ENCODE peak calls at places on chromosomes 16 and 17, in nine cellular contexts. V, H, X, Q, Y, A, B, N and Z are unnamed samples.

GRCh38 chr17:75764711-75765421 is at the start of gene GALK1:
- DNase-seq in V (peak), Y (peak), N (peak), X (peak), B (peak), H (peak), A (peak), Q (peak), Z (peak)

GRCh38 chr16:80899804-80900592 is 95.6 kb upstream of the CDYL2 start:
- DNase-seq in V (no peak), A (peak), X (no peak), N (no peak), Y (no peak), Q (peak), H (no peak), B (no peak), Z (no peak)

GRCh38 chr16:89453662-89454321 is 36.6 kb downstream of the ANKRD11 start:
- DNase-seq in B (no peak), X (no peak), Q (peak), V (no peak), A (no peak), N (no peak), Y (no peak), H (peak), Z (no peak)

GRCh38 chr17:12024332-12024731 is 3.7 kb downstream of the MAP2K4 start:
- DNase-seq in A (no peak), B (no peak), Y (no peak), N (no peak), Q (no peak), H (no peak), X (no peak), V (no peak), Z (peak)

GRCh38 chr17:49845210-49845782 is 2.6 kb downstream of the TAC4 start:
- DNase-seq in Y (no peak), H (no peak), V (no peak), X (no peak), N (no peak), B (no peak), A (no peak), Q (no peak), Z (no peak)

GRCh38 chr17:37774508-37774907 is 29.6 kb upstream of the HNF1B start:
- DNase-seq in N (no peak), Q (no peak), B (no peak), H (peak), A (no peak), V (no peak), X (no peak), Y (no peak), Z (no peak)

GRCh38 chr16:88383401-88384221 is 852 bp downstream of the ZNF469 start:
- DNase-seq in N (no peak), Y (no peak), B (peak), A (peak), H (no peak), V (no peak), X (no peak), Q (no peak), Z (no peak)

GRCh38 chr16:78642621-78643285 is 543.3 kb downstream of the WWOX start:
- DNase-seq in V (no peak), N (no peak), A (no peak), Q (no peak), B (no peak), X (no peak), H (no peak), Y (no peak), Z (no peak)

GRCh38 chr17:19017804-19018599 is 13.4 kb upstream of the FAM83G start:
- DNase-seq in A (no peak), B (no peak), X (no peak), Y (no peak), Q (no peak), N (no peak), H (no peak), V (no peak), Z (no peak)

GRCh38 chr17:50469005-50469605 is 425 bp upstream of the CHAD start:
- DNase-seq in H (no peak), B (peak), Q (no peak), V (no peak), A (no peak), N (no peak), Y (no peak), X (no peak), Z (no peak)

GRCh38 chr17:4950075-4950756 is 703 bp upstream of the ENO3 start:
- DNase-seq in B (peak), X (no peak), A (peak), N (no peak), Y (no peak), H (peak), Q (peak), V (no peak), Z (peak)

GRCh38 chr16:64830653-64831052 is 291.2 kb downstream of the CDH11 start:
- DNase-seq in V (no peak), X (no peak), N (no peak), H (no peak), A (no peak), Q (no peak), B (no peak), Y (no peak), Z (no peak)

GRCh38 chr17:59800530-59800942 is 92.2 kb downstream of the TUBD1 start:
- DNase-seq in Y (no peak), B (no peak), N (no peak), Q (no peak), X (no peak), V (no peak), A (no peak), H (no peak), Z (no peak)

GRCh38 chr17:28370035-28370743 is at the start of gene VTN:
- DNase-seq in A (no peak), N (no peak), H (no peak), V (no peak), B (peak), Q (peak), X (no peak), Y (no peak), Z (no peak)

GRCh38 chr16:17205279-17206139 is 265.3 kb downstream of the XYLT1 start:
- DNase-seq in N (no peak), Y (no peak), H (no peak), B (peak), V (no peak), Q (peak), X (no peak), A (no peak), Z (no peak)

GRCh38 chr17:79133214-79133613 is 58.6 kb downstream of the ENGASE start:
- DNase-seq in Q (no peak), V (no peak), A (no peak), B (no peak), Y (no peak), N (no peak), H (no peak), X (no peak), Z (no peak)

GRCh38 chr16:17058471-17058870 is 412.3 kb downstream of the XYLT1 start:
- DNase-seq in Y (no peak), X (no peak), A (no peak), Q (no peak), B (no peak), V (no peak), N (no peak), H (no peak), Z (no peak)

GRCh38 chr17:81867123-81867951 is 3.8 kb downstream of the ARHGDIA start:
- DNase-seq in Q (peak), X (no peak), V (no peak), N (no peak), B (peak), A (no peak), Y (no peak), H (peak), Z (peak)

GRCh38 chr17:81396722-81397313 is 1.6 kb downstream of the BAHCC1 start:
- DNase-seq in Q (peak), N (no peak), Y (no peak), H (peak), B (peak), A (no peak), V (peak), X (no peak), Z (peak)

GRCh38 chr17:8506145-8506544 is 70.5 kb downstream of the NDEL1 start:
- DNase-seq in Y (no peak), H (no peak), Q (no peak), B (no peak), X (no peak), N (no peak), V (no peak), A (no peak), Z (no peak)